ENCODE peak calls at places on chromosomes 1 and 21, in six cellular contexts. T is H9, Y is PC-9, H is keratinocyte, Z is fibroblast of lung, D is astrocyte. B is an unnamed sample.

GRCh38 chr1:64536217-64536835 is 66.4 kb downstream of the CACHD1 start:
- DNase-seq in T (no peak), Y (no peak), H (no peak), Z (no peak), D (peak; percentile 63), B (no peak)

GRCh38 chr1:8603220-8603616 is 214.2 kb downstream of the RERE start:
- DNase-seq in T (no peak), Y (no peak), H (no peak), Z (peak; percentile 62), D (no peak), B (no peak)

GRCh38 chr1:244068563-244068962 is 17.5 kb downstream of the ZBTB18 start:
- DNase-seq in T (no peak), Y (no peak), H (no peak), Z (no peak), D (no peak), B (peak; percentile 19)

GRCh38 chr21:31136891-31137290 is 98.6 kb upstream of the KRTAP19-8 start:
- DNase-seq in T (no peak), Y (no peak), H (no peak), Z (peak; percentile 86), D (peak; percentile 61), B (no peak)

GRCh38 chr21:30232011-30232410 is 16.1 kb upstream of the CLDN8 start:
- DNase-seq in T (no peak), Y (no peak), H (no peak), Z (no peak), D (no peak), B (no peak)

GRCh38 chr1:152107289-152107983 is 7.8 kb downstream of the TCHH start:
- DNase-seq in T (peak; percentile 82), Y (no peak), H (no peak), Z (no peak), D (no peak), B (no peak)

GRCh38 chr1:62424412-62424811 is 12.4 kb upstream of the USP1 start:
- DNase-seq in T (no peak), Y (no peak), H (no peak), Z (peak; percentile 56), D (peak; percentile 18), B (no peak)

GRCh38 chr1:101846820-101847219 is 149.9 kb downstream of the OLFM3 start:
- DNase-seq in T (peak; percentile 48), Y (no peak), H (no peak), Z (no peak), D (no peak), B (no peak)

GRCh38 chr1:145707183-145707867 is at the start of gene PDZK1:
- DNase-seq in T (peak; percentile 37), Y (peak; percentile 38), H (no peak), Z (no peak), D (no peak), B (no peak)

GRCh38 chr1:102783487-102783886 is 324.8 kb downstream of the COL11A1 start:
- DNase-seq in T (no peak), Y (no peak), H (no peak), Z (no peak), D (no peak), B (no peak)

GRCh38 chr1:234393190-234393589 is 19.9 kb downstream of the COA6 start:
- DNase-seq in T (no peak), Y (no peak), H (no peak), Z (no peak), D (no peak), B (no peak)

GRCh38 chr1:78410643-78411042 is 80.1 kb upstream of the PTGFR start:
- DNase-seq in T (no peak), Y (no peak), H (no peak), Z (peak; percentile 23), D (no peak), B (no peak)

GRCh38 chr1:31299365-31299764 is 2.5 kb downstream of the ZCCHC17 start:
- DNase-seq in T (no peak), Y (no peak), H (no peak), Z (peak; percentile 6), D (peak; percentile 10), B (no peak)

GRCh38 chr1:204348197-204348596 is 11.5 kb downstream of the PLEKHA6 start:
- DNase-seq in T (no peak), Y (no peak), H (no peak), Z (no peak), D (no peak), B (no peak)

GRCh38 chr1:157774412-157774811 is 2.5 kb downstream of the FCRL2 start:
- DNase-seq in T (no peak), Y (no peak), H (no peak), Z (no peak), D (no peak), B (no peak)

GRCh38 chr1:2311184-2312032 is 79.9 kb downstream of the MORN1 start:
- DNase-seq in T (peak; percentile 88), Y (peak; percentile 32), H (no peak), Z (peak; percentile 56), D (peak; percentile 32), B (no peak)

DNA sequence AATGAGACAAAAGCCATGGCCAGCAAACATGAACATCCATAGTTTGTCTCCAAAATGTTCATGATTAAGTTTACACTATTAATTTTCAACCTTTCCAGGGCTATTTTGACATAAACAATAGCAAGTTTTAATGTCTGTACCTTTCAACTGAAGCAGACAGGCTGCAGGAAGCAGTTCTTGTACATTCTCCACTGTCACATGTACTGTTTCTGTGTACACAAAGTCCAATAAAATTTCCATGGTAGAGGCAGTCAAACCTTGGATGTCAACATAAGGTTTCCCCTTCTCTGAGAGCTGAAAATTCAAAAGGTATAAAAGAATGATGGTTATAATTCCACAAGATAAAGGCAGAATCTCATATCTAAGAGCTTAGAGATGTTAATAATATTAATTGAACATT is 7.4 kb downstream of the KLHL12 start:
- DNase-seq in T (no peak), Y (no peak), H (no peak), Z (no peak), D (no peak), B (no peak)
- H3K4me2 ChIP-seq in T (no peak overlapping the region), Y (no peak overlapping the region), H (no peak overlapping the region), Z (no peak overlapping the region), D (no peak overlapping the region), B (no peak overlapping the region)

DNA sequence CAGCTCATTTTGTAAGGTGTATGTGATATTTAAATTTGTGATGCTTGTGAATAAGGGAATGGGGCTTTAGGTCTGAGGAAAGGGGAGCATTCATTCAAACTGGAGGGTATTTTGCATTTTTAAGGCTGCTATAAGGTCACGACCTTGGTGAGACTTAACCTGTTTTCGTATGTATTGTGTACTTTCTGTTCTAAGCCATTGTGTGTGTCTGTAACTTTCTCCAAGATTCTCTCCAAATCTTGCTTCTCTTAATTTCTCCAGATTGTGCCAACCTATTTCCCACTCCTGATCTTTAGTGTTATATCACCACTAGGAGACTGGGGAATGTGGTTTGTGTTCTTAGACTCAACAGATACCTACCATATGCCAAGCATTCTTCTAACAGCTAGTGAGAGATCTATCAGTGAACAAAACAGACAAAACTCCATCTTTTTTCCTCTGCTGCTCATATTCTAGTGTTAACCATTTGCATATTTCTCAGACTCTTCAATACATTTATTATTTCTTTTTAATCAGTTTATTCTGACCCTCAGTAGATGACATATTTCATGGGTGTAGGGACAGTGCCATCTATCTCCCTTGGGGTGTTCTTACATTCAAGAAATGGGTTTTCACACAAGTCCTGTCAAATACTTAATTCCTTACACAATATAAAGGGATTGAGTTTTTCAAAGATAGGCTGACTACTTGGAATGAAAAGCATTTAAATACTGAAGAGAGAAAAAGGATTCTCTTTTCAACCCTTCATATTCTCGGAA is 27.5 kb downstream of the ATP1B1 start:
- DNase-seq in T (no peak), Y (no peak), H (no peak), Z (peak; percentile 38), D (no peak), B (no peak)
- TF ChIP-seq CTCF in T (peak; percentile 47), Y (peak; percentile 54), H (no peak), Z (no peak), D (no peak), B (peak; percentile 44)

DNA sequence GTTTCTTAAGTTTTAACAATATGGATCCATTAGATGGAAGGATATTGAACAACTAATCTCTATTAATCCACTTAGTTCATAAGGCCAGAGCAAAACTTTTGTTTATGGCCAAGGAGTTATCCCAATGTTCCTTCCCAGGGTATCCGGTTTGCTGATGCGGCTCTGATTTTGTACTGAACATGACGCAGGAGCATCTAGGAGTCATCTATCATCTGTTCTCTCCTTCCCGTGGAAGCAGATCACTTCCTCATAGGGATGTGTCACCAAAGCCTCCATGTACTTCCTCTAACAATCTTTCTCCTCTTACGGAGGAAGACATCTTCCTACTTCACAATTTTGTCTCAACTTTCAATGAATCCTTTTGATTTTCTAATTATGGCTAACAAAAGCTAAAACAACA is 206.6 kb downstream of the APP start:
- DNase-seq in T (no peak), Y (no peak), H (no peak), Z (no peak), D (peak; percentile 60), B (no peak)
- H3K4me2 ChIP-seq in T (no peak overlapping the region), Y (peak overlapping the region; percentile 56), H (peak overlapping the region; percentile 42), Z (no peak overlapping the region), D (peak overlapping the region; percentile 43), B (no peak overlapping the region)

GRCh38 chr1:164240081-164240480 is 318.9 kb upstream of the PBX1 start:
- DNase-seq in T (peak; percentile 46), Y (peak; percentile 5), H (no peak), Z (peak; percentile 9), D (no peak), B (no peak)
- TF ChIP-seq CTCF in T (peak; percentile 59), Y (no peak), H (no peak), Z (no peak), D (no peak), B (no peak)

DNA sequence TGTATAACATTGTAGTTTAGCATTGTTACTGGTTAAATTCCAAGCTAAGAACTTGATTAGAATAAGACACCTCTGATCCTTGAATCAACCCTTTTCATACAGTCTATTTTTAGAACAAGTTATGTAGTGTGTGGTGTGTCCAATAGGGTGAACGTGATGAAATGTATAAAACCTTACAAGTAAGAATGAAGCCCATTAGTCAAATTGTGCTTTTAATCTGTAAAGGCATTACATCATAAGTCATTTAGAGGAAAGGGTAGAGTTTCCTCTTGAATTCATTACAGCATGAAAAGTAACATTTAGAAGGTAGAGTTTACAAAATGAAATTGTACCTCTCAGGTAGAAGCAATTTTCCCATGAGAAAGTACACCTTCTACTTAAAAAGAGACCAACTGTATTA is 479.2 kb downstream of the LTN1 start:
- DNase-seq in T (no peak), Y (no peak), H (no peak), Z (peak; percentile 25), D (peak; percentile 29), B (no peak)
- H3K4me2 ChIP-seq in T (no peak overlapping the region), Y (no peak overlapping the region), H (no peak overlapping the region), Z (no peak overlapping the region), D (no peak overlapping the region), B (no peak overlapping the region)

DNA sequence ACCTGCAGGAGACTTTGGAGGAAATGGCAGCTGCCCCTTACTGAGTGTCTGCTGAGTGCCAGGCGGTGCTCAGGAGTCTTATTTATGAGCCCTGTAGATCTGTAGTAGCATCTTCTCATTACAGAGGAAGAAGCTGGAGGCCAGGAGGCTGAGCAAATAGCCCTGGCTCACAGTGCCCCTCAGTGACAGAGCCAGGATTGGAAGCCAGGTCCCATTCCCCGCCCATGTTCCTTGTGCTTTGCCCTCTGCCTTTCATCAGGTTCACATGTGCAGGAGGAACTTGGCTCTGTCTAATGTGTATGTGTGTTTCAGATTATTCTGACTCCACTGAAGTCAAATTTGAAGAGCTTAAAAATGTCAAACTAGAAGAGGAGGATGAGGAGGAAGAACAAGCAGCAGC is 21.2 kb downstream of the KDM4A start:
- DNase-seq in T (no peak), Y (no peak), H (no peak), Z (no peak), D (no peak), B (no peak)
- TF ChIP-seq CTCF in T (no peak), Y (no peak), H (no peak), Z (no peak), D (no peak), B (no peak)

B was measured in DND-41.